ENCODE peak calls at places on chromosome 14, in six cellular contexts. One of them, this sample, is unnamed.

GRCh38 chr14:53613404-53614253 is 343.0 kb downstream of the BMP4 start:
- DNase-seq in HCT116: peak
- DNase-seq in H1: no peak
- DNase-seq in HepG2: peak
- DNase-seq in NT2/D1: no peak
- DNase-seq in K562: no peak
- DNase-seq in this sample: peak

GRCh38 chr14:75831455-75831854 is 150.3 kb downstream of the TGFB3 start:
- DNase-seq in K562: peak
- DNase-seq in H1: no peak
- DNase-seq in NT2/D1: no peak
- DNase-seq in HCT116: no peak
- DNase-seq in HepG2: peak
- DNase-seq in this sample: no peak

GRCh38 chr14:44712095-44712822 is 205.2 kb upstream of the FSCB start:
- DNase-seq in K562: no peak
- DNase-seq in HCT116: no peak
- DNase-seq in NT2/D1: no peak
- DNase-seq in H1: no peak
- DNase-seq in HepG2: no peak
- DNase-seq in this sample: no peak

GRCh38 chr14:41609704-41610183 is 3.1 kb downstream of the LRFN5 start:
- DNase-seq in HCT116: no peak
- DNase-seq in H1: no peak
- DNase-seq in K562: no peak
- DNase-seq in NT2/D1: no peak
- DNase-seq in HepG2: no peak
- DNase-seq in this sample: no peak

GRCh38 chr14:73764881-73765280 is 50.7 kb upstream of the PNMA1 start:
- DNase-seq in HCT116: no peak
- DNase-seq in NT2/D1: no peak
- DNase-seq in H1: no peak
- DNase-seq in HepG2: no peak
- DNase-seq in K562: no peak
- DNase-seq in this sample: no peak

GRCh38 chr14:31203414-31203742 is 4.2 kb downstream of the HECTD1 start:
- DNase-seq in HCT116: no peak
- DNase-seq in K562: no peak
- DNase-seq in NT2/D1: no peak
- DNase-seq in HepG2: no peak
- DNase-seq in H1: no peak
- DNase-seq in this sample: no peak

GRCh38 chr14:26863736-26864135 is 265.9 kb upstream of the NOVA1 start:
- DNase-seq in H1: no peak
- DNase-seq in HCT116: no peak
- DNase-seq in HepG2: no peak
- DNase-seq in K562: no peak
- DNase-seq in NT2/D1: no peak
- DNase-seq in this sample: no peak

GRCh38 chr14:74299061-74299545 is 3.6 kb downstream of the ABCD4 start:
- DNase-seq in H1: no peak
- DNase-seq in K562: no peak
- DNase-seq in HepG2: no peak
- DNase-seq in NT2/D1: no peak
- DNase-seq in HCT116: peak
- DNase-seq in this sample: no peak

GRCh38 chr14:105864651-105865265 is 338.4 kb downstream of the TMEM121 start:
- DNase-seq in HCT116: no peak
- DNase-seq in H1: no peak
- DNase-seq in HepG2: no peak
- DNase-seq in K562: no peak
- DNase-seq in NT2/D1: no peak
- DNase-seq in this sample: no peak

GRCh38 chr14:99605299-99605961 is 1.4 kb upstream of the CCDC85C start:
- DNase-seq in HepG2: peak
- DNase-seq in HCT116: peak
- DNase-seq in K562: peak
- DNase-seq in H1: no peak
- DNase-seq in NT2/D1: no peak
- DNase-seq in this sample: no peak

GRCh38 chr14:56125772-56126411 is 7.7 kb downstream of the PELI2 start:
- DNase-seq in NT2/D1: no peak
- DNase-seq in HCT116: no peak
- DNase-seq in H1: no peak
- DNase-seq in K562: no peak
- DNase-seq in HepG2: no peak
- DNase-seq in this sample: no peak

GRCh38 chr14:96253140-96253539 is 2.9 kb upstream of the BDKRB1 start:
- DNase-seq in HepG2: no peak
- DNase-seq in HCT116: no peak
- DNase-seq in K562: no peak
- DNase-seq in NT2/D1: peak
- DNase-seq in H1: peak
- DNase-seq in this sample: no peak
- TF ChIP-seq ZNF274 in HepG2: no peak
- TF ChIP-seq ZNF274 in HCT116: no peak
- TF ChIP-seq ZNF274 in K562: no peak
- TF ChIP-seq ZNF274 in NT2/D1: no peak
- TF ChIP-seq ZNF274 in H1: no peak
- TF ChIP-seq ZNF274 in this sample: no peak

GRCh38 chr14:70052990-70053389 is 135.8 kb downstream of the SLC8A3 start:
- DNase-seq in K562: no peak
- DNase-seq in HCT116: no peak
- DNase-seq in HepG2: peak
- DNase-seq in NT2/D1: no peak
- DNase-seq in H1: no peak
- DNase-seq in this sample: no peak

GRCh38 chr14:70061108-70061507 is 127.6 kb downstream of the SLC8A3 start:
- DNase-seq in HepG2: peak
- DNase-seq in H1: no peak
- DNase-seq in NT2/D1: no peak
- DNase-seq in HCT116: no peak
- DNase-seq in K562: no peak
- DNase-seq in this sample: no peak

GRCh38 chr14:70059545-70059944 is 129.2 kb downstream of the SLC8A3 start:
- DNase-seq in HepG2: no peak
- DNase-seq in H1: no peak
- DNase-seq in HCT116: no peak
- DNase-seq in NT2/D1: no peak
- DNase-seq in K562: no peak
- DNase-seq in this sample: no peak

DNA sequence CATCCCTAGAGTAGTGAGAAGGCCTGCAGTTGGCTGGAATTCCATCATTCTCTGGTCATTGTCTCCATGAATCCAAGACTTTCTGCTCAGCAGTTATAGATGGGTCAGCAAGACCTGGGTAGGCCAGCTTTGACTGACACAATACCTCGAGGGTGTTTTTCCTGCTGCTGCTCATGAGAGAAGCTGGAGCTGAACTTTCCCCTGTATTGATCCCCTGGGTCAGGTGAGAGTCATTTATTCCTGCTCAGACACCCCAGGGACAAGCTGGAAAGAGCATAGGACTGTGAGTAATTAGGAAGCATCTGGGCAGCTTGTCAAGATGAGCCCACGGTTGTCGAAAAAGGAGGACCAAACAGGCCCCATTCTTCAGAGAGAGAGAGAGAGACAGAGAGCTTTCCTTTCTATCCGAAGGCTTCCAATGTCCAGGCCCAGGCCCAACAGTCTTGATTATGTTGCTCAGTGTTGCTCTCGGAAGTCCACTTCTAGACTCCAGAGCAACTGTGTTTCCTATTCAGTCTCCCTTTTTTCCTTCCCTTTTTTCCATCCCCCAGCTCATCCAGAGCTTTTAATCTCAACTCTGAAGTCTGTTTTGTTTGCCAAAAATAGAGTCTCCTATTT is 131.1 kb downstream of the SLC8A3 start:
- DNase-seq in HCT116: no peak
- DNase-seq in K562: no peak
- DNase-seq in NT2/D1: no peak
- DNase-seq in H1: no peak
- DNase-seq in HepG2: no peak
- DNase-seq in this sample: no peak
- TF ChIP-seq ZNF274 in HCT116: no peak
- TF ChIP-seq ZNF274 in K562: no peak
- TF ChIP-seq ZNF274 in NT2/D1: no peak
- TF ChIP-seq ZNF274 in H1: no peak
- TF ChIP-seq ZNF274 in HepG2: no peak
- TF ChIP-seq ZNF274 in this sample: no peak

GRCh38 chr14:68631691-68632590 is 160.9 kb downstream of the ZFP36L1 start:
- DNase-seq in HCT116: no peak
- DNase-seq in HepG2: no peak
- DNase-seq in H1: no peak
- DNase-seq in K562: no peak
- DNase-seq in NT2/D1: no peak
- DNase-seq in this sample: no peak

GRCh38 chr14:68628605-68629310 is 164.1 kb downstream of the ZFP36L1 start:
- DNase-seq in K562: no peak
- DNase-seq in H1: no peak
- DNase-seq in NT2/D1: no peak
- DNase-seq in HepG2: peak
- DNase-seq in HCT116: no peak
- DNase-seq in this sample: no peak

GRCh38 chr14:68630081-68630571 is 162.7 kb downstream of the ZFP36L1 start:
- DNase-seq in K562: peak
- DNase-seq in HCT116: no peak
- DNase-seq in NT2/D1: no peak
- DNase-seq in HepG2: no peak
- DNase-seq in H1: no peak
- DNase-seq in this sample: no peak

GRCh38 chr14:68631058-68631690 is 161.7 kb downstream of the ZFP36L1 start:
- DNase-seq in HCT116: no peak
- DNase-seq in H1: no peak
- DNase-seq in HepG2: no peak
- DNase-seq in NT2/D1: no peak
- DNase-seq in K562: no peak
- DNase-seq in this sample: no peak

GRCh38 chr14:68630611-68631013 is 162.3 kb downstream of the ZFP36L1 start:
- DNase-seq in HepG2: peak
- DNase-seq in K562: no peak
- DNase-seq in H1: no peak
- DNase-seq in HCT116: no peak
- DNase-seq in NT2/D1: no peak
- DNase-seq in this sample: no peak
- TF ChIP-seq ZNF274 in HepG2: no peak
- TF ChIP-seq ZNF274 in K562: no peak
- TF ChIP-seq ZNF274 in H1: no peak
- TF ChIP-seq ZNF274 in HCT116: no peak
- TF ChIP-seq ZNF274 in NT2/D1: no peak
- TF ChIP-seq ZNF274 in this sample: no peak

DNA sequence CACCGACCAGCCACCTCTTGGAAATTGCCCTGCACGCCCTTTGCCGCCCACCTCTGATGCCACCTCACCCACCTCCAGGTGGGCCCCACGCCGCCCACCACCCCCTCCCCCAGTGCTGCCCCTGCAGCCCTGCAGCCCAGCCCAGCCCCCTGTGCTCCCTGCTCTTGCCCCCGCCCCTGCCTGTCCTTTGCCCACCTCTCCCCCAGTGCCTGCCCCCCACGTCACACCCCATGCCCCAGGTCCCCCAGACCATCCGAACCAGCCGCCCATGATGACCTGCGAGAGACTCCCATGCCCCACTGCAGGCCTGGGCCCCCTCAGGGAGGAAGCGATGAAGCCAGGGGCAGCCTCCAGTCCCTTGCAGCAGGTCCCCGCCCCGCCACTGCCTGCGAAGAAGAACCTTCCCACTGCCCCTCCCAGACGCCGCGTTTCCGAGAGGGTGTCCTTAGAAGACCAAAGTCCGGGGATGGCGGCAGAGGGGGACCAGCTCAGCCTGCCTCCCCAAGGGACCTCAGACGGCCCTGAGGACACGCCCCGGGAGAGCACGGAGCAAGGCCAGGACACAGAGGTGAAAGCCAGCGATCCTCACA is 96.5 kb downstream of the LGMN start:
- DNase-seq in K562: no peak
- DNase-seq in HCT116: no peak
- DNase-seq in HepG2: no peak
- DNase-seq in H1: no peak
- DNase-seq in NT2/D1: no peak
- DNase-seq in this sample: no peak
- TF ChIP-seq ZNF274 in K562: no peak
- TF ChIP-seq ZNF274 in HCT116: no peak
- TF ChIP-seq ZNF274 in HepG2: no peak
- TF ChIP-seq ZNF274 in H1: no peak
- TF ChIP-seq ZNF274 in NT2/D1: no peak
- TF ChIP-seq ZNF274 in this sample: no peak

GRCh38 chr14:45716506-45716905 is 463.5 kb upstream of the MIS18BP1 start:
- DNase-seq in NT2/D1: peak
- DNase-seq in HCT116: no peak
- DNase-seq in HepG2: peak
- DNase-seq in K562: peak
- DNase-seq in H1: no peak
- DNase-seq in this sample: no peak
- TF ChIP-seq ZNF274 in NT2/D1: no peak
- TF ChIP-seq ZNF274 in HCT116: no peak
- TF ChIP-seq ZNF274 in HepG2: no peak
- TF ChIP-seq ZNF274 in K562: no peak
- TF ChIP-seq ZNF274 in H1: no peak
- TF ChIP-seq ZNF274 in this sample: no peak

This sample was measured in GM12878.